ENCODE peak calls at places on chromosome 13, in nine cellular contexts. One of them, this sample, is unnamed. For H3K27me3, the result is how much of the 10 kb centered on the place peaks cover.

GRCh38 chr13:30872685-30873443 is 33.2 kb upstream of the MEDAG start:
- DNase-seq in gastrocnemius medialis: no peak
- DNase-seq in thyroid gland: peak
- DNase-seq in CD8-positive, alpha-beta memory T cell: no peak
- DNase-seq in mesendoderm: peak
- DNase-seq in lower lobe of right lung: no peak
- DNase-seq in adrenal gland: peak
- DNase-seq in PC-9: no peak
- DNase-seq in neuronal stem cell: peak
- DNase-seq in this sample: no peak

GRCh38 chr13:93352616-93353015 is 126.0 kb downstream of the GPC6 start:
- DNase-seq in gastrocnemius medialis: no peak
- DNase-seq in thyroid gland: no peak
- DNase-seq in CD8-positive, alpha-beta memory T cell: no peak
- DNase-seq in mesendoderm: peak
- DNase-seq in lower lobe of right lung: no peak
- DNase-seq in adrenal gland: no peak
- DNase-seq in PC-9: no peak
- DNase-seq in neuronal stem cell: no peak
- DNase-seq in this sample: no peak

GRCh38 chr13:20704459-20705069 is 1.1 kb downstream of the IL17D start:
- DNase-seq in gastrocnemius medialis: no peak
- DNase-seq in thyroid gland: no peak
- DNase-seq in CD8-positive, alpha-beta memory T cell: no peak
- DNase-seq in mesendoderm: no peak
- DNase-seq in lower lobe of right lung: no peak
- DNase-seq in adrenal gland: no peak
- DNase-seq in PC-9: no peak
- DNase-seq in neuronal stem cell: no peak
- DNase-seq in this sample: no peak

GRCh38 chr13:51998723-51999471 is 12.4 kb downstream of the ATP7B start:
- DNase-seq in gastrocnemius medialis: no peak
- DNase-seq in thyroid gland: no peak
- DNase-seq in CD8-positive, alpha-beta memory T cell: no peak
- DNase-seq in mesendoderm: peak
- DNase-seq in lower lobe of right lung: no peak
- DNase-seq in adrenal gland: no peak
- DNase-seq in PC-9: no peak
- DNase-seq in neuronal stem cell: no peak
- DNase-seq in this sample: peak

GRCh38 chr13:26485288-26485687 is 72.2 kb upstream of the WASF3 start:
- DNase-seq in gastrocnemius medialis: no peak
- DNase-seq in thyroid gland: no peak
- DNase-seq in CD8-positive, alpha-beta memory T cell: no peak
- DNase-seq in mesendoderm: no peak
- DNase-seq in lower lobe of right lung: no peak
- DNase-seq in adrenal gland: no peak
- DNase-seq in PC-9: no peak
- DNase-seq in neuronal stem cell: no peak
- DNase-seq in this sample: no peak

GRCh38 chr13:21402586-21403307 is 56.4 kb downstream of the ZDHHC20 start:
- DNase-seq in gastrocnemius medialis: no peak
- DNase-seq in thyroid gland: no peak
- DNase-seq in CD8-positive, alpha-beta memory T cell: no peak
- DNase-seq in mesendoderm: no peak
- DNase-seq in lower lobe of right lung: no peak
- DNase-seq in adrenal gland: peak
- DNase-seq in PC-9: peak
- DNase-seq in neuronal stem cell: no peak
- DNase-seq in this sample: no peak

GRCh38 chr13:94914829-94915228 is 202.5 kb upstream of the SOX21 start:
- DNase-seq in gastrocnemius medialis: no peak
- DNase-seq in thyroid gland: no peak
- DNase-seq in CD8-positive, alpha-beta memory T cell: no peak
- DNase-seq in mesendoderm: no peak
- DNase-seq in lower lobe of right lung: no peak
- DNase-seq in adrenal gland: no peak
- DNase-seq in PC-9: no peak
- DNase-seq in neuronal stem cell: no peak
- DNase-seq in this sample: no peak

GRCh38 chr13:47835470-47836228 is 165.4 kb downstream of the SUCLA2 start:
- DNase-seq in gastrocnemius medialis: no peak
- DNase-seq in thyroid gland: no peak
- DNase-seq in CD8-positive, alpha-beta memory T cell: no peak
- DNase-seq in mesendoderm: peak
- DNase-seq in lower lobe of right lung: no peak
- DNase-seq in adrenal gland: no peak
- DNase-seq in PC-9: no peak
- DNase-seq in neuronal stem cell: no peak
- DNase-seq in this sample: no peak

GRCh38 chr13:73607489-73608156 is 526.6 kb downstream of the KLF12 start:
- DNase-seq in gastrocnemius medialis: no peak
- DNase-seq in thyroid gland: no peak
- DNase-seq in CD8-positive, alpha-beta memory T cell: no peak
- DNase-seq in mesendoderm: no peak
- DNase-seq in lower lobe of right lung: no peak
- DNase-seq in adrenal gland: no peak
- DNase-seq in PC-9: no peak
- DNase-seq in neuronal stem cell: no peak
- DNase-seq in this sample: no peak

GRCh38 chr13:30790592-30790991 is 55.2 kb downstream of the ALOX5AP start:
- DNase-seq in gastrocnemius medialis: no peak
- DNase-seq in thyroid gland: no peak
- DNase-seq in CD8-positive, alpha-beta memory T cell: no peak
- DNase-seq in mesendoderm: no peak
- DNase-seq in lower lobe of right lung: no peak
- DNase-seq in adrenal gland: no peak
- DNase-seq in PC-9: no peak
- DNase-seq in neuronal stem cell: no peak
- DNase-seq in this sample: no peak

GRCh38 chr13:99961634-99962033 is 9.9 kb downstream of the ZIC5 start:
- DNase-seq in gastrocnemius medialis: no peak
- DNase-seq in thyroid gland: no peak
- DNase-seq in CD8-positive, alpha-beta memory T cell: no peak
- DNase-seq in mesendoderm: no peak
- DNase-seq in lower lobe of right lung: no peak
- DNase-seq in adrenal gland: no peak
- DNase-seq in PC-9: no peak
- DNase-seq in neuronal stem cell: no peak
- DNase-seq in this sample: no peak

GRCh38 chr13:96200810-96201209 is 110.9 kb downstream of the HS6ST3 start:
- DNase-seq in gastrocnemius medialis: no peak
- DNase-seq in thyroid gland: no peak
- DNase-seq in CD8-positive, alpha-beta memory T cell: no peak
- DNase-seq in mesendoderm: peak
- DNase-seq in lower lobe of right lung: no peak
- DNase-seq in adrenal gland: peak
- DNase-seq in PC-9: no peak
- DNase-seq in neuronal stem cell: no peak
- DNase-seq in this sample: peak

GRCh38 chr13:35554972-35555623 is 78.6 kb upstream of the MAB21L1 start:
- DNase-seq in gastrocnemius medialis: no peak
- DNase-seq in thyroid gland: no peak
- DNase-seq in CD8-positive, alpha-beta memory T cell: no peak
- DNase-seq in mesendoderm: no peak
- DNase-seq in lower lobe of right lung: no peak
- DNase-seq in adrenal gland: no peak
- DNase-seq in PC-9: no peak
- DNase-seq in neuronal stem cell: no peak
- DNase-seq in this sample: no peak

GRCh38 chr13:51041126-51041525 is 69.9 kb downstream of the C13orf42 start:
- DNase-seq in gastrocnemius medialis: no peak
- DNase-seq in thyroid gland: no peak
- DNase-seq in CD8-positive, alpha-beta memory T cell: no peak
- DNase-seq in mesendoderm: no peak
- DNase-seq in lower lobe of right lung: no peak
- DNase-seq in adrenal gland: no peak
- DNase-seq in PC-9: no peak
- DNase-seq in neuronal stem cell: no peak
- DNase-seq in this sample: no peak

GRCh38 chr13:98429977-98430785 is 146.7 kb downstream of the STK24 start:
- DNase-seq in gastrocnemius medialis: no peak
- DNase-seq in thyroid gland: no peak
- DNase-seq in CD8-positive, alpha-beta memory T cell: no peak
- DNase-seq in mesendoderm: peak
- DNase-seq in lower lobe of right lung: no peak
- DNase-seq in adrenal gland: no peak
- DNase-seq in PC-9: no peak
- DNase-seq in neuronal stem cell: no peak
- DNase-seq in this sample: no peak

GRCh38 chr13:41465215-41465907 is 8.0 kb downstream of the RGCC start:
- DNase-seq in gastrocnemius medialis: no peak
- DNase-seq in thyroid gland: peak
- DNase-seq in CD8-positive, alpha-beta memory T cell: peak
- DNase-seq in mesendoderm: no peak
- DNase-seq in lower lobe of right lung: peak
- DNase-seq in adrenal gland: peak
- DNase-seq in PC-9: no peak
- DNase-seq in neuronal stem cell: no peak
- DNase-seq in this sample: no peak

GRCh38 chr13:73520566-73521290 is 461.9 kb downstream of the KLF5 start:
- DNase-seq in gastrocnemius medialis: no peak
- DNase-seq in thyroid gland: no peak
- DNase-seq in CD8-positive, alpha-beta memory T cell: peak
- DNase-seq in mesendoderm: no peak
- DNase-seq in lower lobe of right lung: no peak
- DNase-seq in adrenal gland: no peak
- DNase-seq in PC-9: no peak
- DNase-seq in neuronal stem cell: no peak
- DNase-seq in this sample: no peak

GRCh38 chr13:32033744-32034143 is 2.2 kb downstream of the FRY start:
- DNase-seq in gastrocnemius medialis: no peak
- DNase-seq in thyroid gland: no peak
- DNase-seq in CD8-positive, alpha-beta memory T cell: no peak
- DNase-seq in mesendoderm: no peak
- DNase-seq in lower lobe of right lung: no peak
- DNase-seq in adrenal gland: no peak
- DNase-seq in PC-9: peak
- DNase-seq in neuronal stem cell: no peak
- DNase-seq in this sample: no peak

GRCh38 chr13:45700971-45701900 is 884 bp upstream of the CBY2 start:
- DNase-seq in gastrocnemius medialis: no peak
- DNase-seq in thyroid gland: no peak
- DNase-seq in CD8-positive, alpha-beta memory T cell: no peak
- DNase-seq in mesendoderm: no peak
- DNase-seq in lower lobe of right lung: no peak
- DNase-seq in adrenal gland: no peak
- DNase-seq in PC-9: no peak
- DNase-seq in neuronal stem cell: no peak
- DNase-seq in this sample: peak

DNA sequence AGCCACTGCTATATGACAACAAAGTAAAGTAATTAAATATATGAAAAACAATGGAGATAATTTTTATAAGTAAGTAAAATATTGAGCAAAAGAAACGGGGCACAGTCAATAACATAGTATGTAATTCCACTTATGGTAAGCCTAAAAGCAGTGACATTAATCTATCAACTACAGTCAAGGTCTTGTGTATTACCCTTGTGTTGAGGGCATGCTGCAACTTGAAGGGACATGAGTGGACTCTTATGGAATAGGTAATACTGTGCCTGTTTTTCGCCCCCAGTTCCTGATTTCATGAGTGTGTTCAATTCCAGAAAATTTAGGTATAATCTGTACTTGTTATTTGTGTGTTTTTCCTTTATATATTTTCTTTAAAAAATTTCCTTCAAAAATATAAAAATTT is 201.3 kb upstream of the SLITRK6 start:
- DNase-seq in gastrocnemius medialis: no peak
- DNase-seq in thyroid gland: no peak
- DNase-seq in CD8-positive, alpha-beta memory T cell: no peak
- DNase-seq in mesendoderm: no peak
- DNase-seq in lower lobe of right lung: no peak
- DNase-seq in adrenal gland: no peak
- DNase-seq in PC-9: no peak
- DNase-seq in neuronal stem cell: no peak
- DNase-seq in this sample: peak
- H3K4me3 ChIP-seq in gastrocnemius medialis: no peak
- H3K4me3 ChIP-seq in thyroid gland: no peak
- H3K4me3 ChIP-seq in CD8-positive, alpha-beta memory T cell: no peak
- H3K4me3 ChIP-seq in mesendoderm: no peak
- H3K4me3 ChIP-seq in lower lobe of right lung: no peak
- H3K4me3 ChIP-seq in adrenal gland: no peak
- H3K4me3 ChIP-seq in PC-9: no peak
- H3K4me3 ChIP-seq in neuronal stem cell: no peak
- H3K4me3 ChIP-seq in this sample: no peak

GRCh38 chr13:75446874-75447273 is 35.1 kb downstream of the TBC1D4 start:
- DNase-seq in gastrocnemius medialis: no peak
- DNase-seq in thyroid gland: no peak
- DNase-seq in CD8-positive, alpha-beta memory T cell: no peak
- DNase-seq in mesendoderm: no peak
- DNase-seq in lower lobe of right lung: no peak
- DNase-seq in adrenal gland: no peak
- DNase-seq in PC-9: no peak
- DNase-seq in neuronal stem cell: no peak
- DNase-seq in this sample: no peak
- H3K27ac ChIP-seq in gastrocnemius medialis: peak
- H3K27ac ChIP-seq in thyroid gland: no peak
- H3K27ac ChIP-seq in CD8-positive, alpha-beta memory T cell: no peak
- H3K27ac ChIP-seq in mesendoderm: no peak
- H3K27ac ChIP-seq in lower lobe of right lung: no peak
- H3K27ac ChIP-seq in adrenal gland: no peak
- H3K27ac ChIP-seq in PC-9: no peak
- H3K27ac ChIP-seq in neuronal stem cell: no peak
- H3K27ac ChIP-seq in this sample: no peak

DNA sequence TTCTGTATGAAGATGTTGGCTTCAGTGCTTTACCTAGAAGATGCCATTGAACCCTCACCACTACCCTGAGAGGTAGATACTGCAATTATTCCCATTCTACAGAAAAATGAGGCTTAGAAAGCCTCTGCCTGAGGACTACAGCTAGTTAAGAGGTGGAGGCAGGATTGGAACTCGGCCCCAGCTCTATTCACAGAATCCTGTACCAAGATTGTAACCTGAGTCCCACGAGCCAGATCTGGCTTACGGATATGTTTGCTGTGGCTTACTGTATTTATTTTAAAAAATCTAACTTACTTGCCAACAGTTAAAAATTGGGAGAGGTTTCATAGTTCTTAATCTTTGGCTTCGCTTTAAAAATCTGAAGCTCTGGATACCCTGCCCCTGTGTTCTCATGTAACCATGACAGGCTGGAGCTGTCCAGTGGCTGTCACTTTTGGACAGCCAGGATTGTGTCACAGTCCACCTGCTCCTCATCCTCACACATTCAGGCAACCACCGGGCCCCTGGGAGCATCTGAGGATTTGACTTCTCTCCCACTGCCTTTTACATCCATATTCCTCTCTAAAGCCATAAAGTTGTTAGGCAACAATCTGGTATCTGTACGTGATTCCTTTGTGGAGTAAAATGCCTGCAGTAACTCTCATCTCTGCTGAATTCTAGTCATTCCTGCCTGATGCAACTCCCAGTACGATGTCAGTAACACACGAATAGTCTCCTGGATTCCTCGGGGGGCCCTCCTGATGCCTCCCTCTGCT is 160.8 kb upstream of the SERP2 start:
- DNase-seq in gastrocnemius medialis: peak
- DNase-seq in thyroid gland: no peak
- DNase-seq in CD8-positive, alpha-beta memory T cell: no peak
- DNase-seq in mesendoderm: peak
- DNase-seq in lower lobe of right lung: no peak
- DNase-seq in adrenal gland: no peak
- DNase-seq in PC-9: peak
- DNase-seq in neuronal stem cell: no peak
- DNase-seq in this sample: no peak
- H3K27me3 ChIP-seq in gastrocnemius medialis: under half
- H3K27me3 ChIP-seq in thyroid gland: under half
- H3K27me3 ChIP-seq in CD8-positive, alpha-beta memory T cell: under half
- H3K27me3 ChIP-seq in mesendoderm: under half
- H3K27me3 ChIP-seq in lower lobe of right lung: under half
- H3K27me3 ChIP-seq in adrenal gland: under half
- H3K27me3 ChIP-seq in PC-9: under half
- H3K27me3 ChIP-seq in neuronal stem cell: under half
- H3K27me3 ChIP-seq in this sample: under half

GRCh38 chr13:110960219-110960618 is 45.4 kb upstream of the ANKRD10 start:
- DNase-seq in gastrocnemius medialis: no peak
- DNase-seq in thyroid gland: no peak
- DNase-seq in CD8-positive, alpha-beta memory T cell: no peak
- DNase-seq in mesendoderm: no peak
- DNase-seq in lower lobe of right lung: no peak
- DNase-seq in adrenal gland: no peak
- DNase-seq in PC-9: no peak
- DNase-seq in neuronal stem cell: no peak
- DNase-seq in this sample: no peak
- H3K4me3 ChIP-seq in gastrocnemius medialis: no peak
- H3K4me3 ChIP-seq in thyroid gland: no peak
- H3K4me3 ChIP-seq in CD8-positive, alpha-beta memory T cell: no peak
- H3K4me3 ChIP-seq in mesendoderm: no peak
- H3K4me3 ChIP-seq in lower lobe of right lung: no peak
- H3K4me3 ChIP-seq in adrenal gland: no peak
- H3K4me3 ChIP-seq in PC-9: no peak
- H3K4me3 ChIP-seq in neuronal stem cell: no peak
- H3K4me3 ChIP-seq in this sample: no peak